ENCODE peak calls at places on chromosomes 1 and 21, in six cellular contexts. One of them, this sample, is unnamed.

GRCh38 chr1:50266509-50266908 is 156.7 kb downstream of the DMRTA2 start:
- DNase-seq in testis: no peak
- DNase-seq in GM12892: no peak
- DNase-seq in AG08395: no peak
- DNase-seq in HCEC 1CT: no peak
- DNase-seq in WERI-Rb-1: no peak
- DNase-seq in this sample: peak

GRCh38 chr1:226980565-226981385 is 40.7 kb downstream of the COQ8A start:
- DNase-seq in GM12892: no peak
- DNase-seq in WERI-Rb-1: no peak
- DNase-seq in AG08395: no peak
- DNase-seq in HCEC 1CT: no peak
- DNase-seq in testis: no peak
- DNase-seq in this sample: no peak

GRCh38 chr1:51642739-51643142 is 25.8 kb downstream of the OSBPL9 start:
- DNase-seq in WERI-Rb-1: no peak
- DNase-seq in testis: peak
- DNase-seq in HCEC 1CT: peak
- DNase-seq in GM12892: no peak
- DNase-seq in AG08395: peak
- DNase-seq in this sample: peak

GRCh38 chr1:117699953-117700352 is 94.1 kb downstream of the TENT5C start:
- DNase-seq in testis: no peak
- DNase-seq in WERI-Rb-1: no peak
- DNase-seq in AG08395: no peak
- DNase-seq in HCEC 1CT: no peak
- DNase-seq in GM12892: no peak
- DNase-seq in this sample: no peak

GRCh38 chr1:89936694-89937093 is 58.2 kb upstream of the ZNF326 start:
- DNase-seq in WERI-Rb-1: no peak
- DNase-seq in AG08395: no peak
- DNase-seq in testis: peak
- DNase-seq in GM12892: no peak
- DNase-seq in HCEC 1CT: no peak
- DNase-seq in this sample: no peak

GRCh38 chr21:25898671-25899070 is 163.9 kb downstream of the GABPA start:
- DNase-seq in HCEC 1CT: no peak
- DNase-seq in GM12892: no peak
- DNase-seq in WERI-Rb-1: no peak
- DNase-seq in testis: no peak
- DNase-seq in AG08395: no peak
- DNase-seq in this sample: no peak

GRCh38 chr1:212311836-212312497 is 26.8 kb downstream of the PPP2R5A start:
- DNase-seq in testis: no peak
- DNase-seq in WERI-Rb-1: no peak
- DNase-seq in HCEC 1CT: peak
- DNase-seq in GM12892: no peak
- DNase-seq in AG08395: no peak
- DNase-seq in this sample: no peak

GRCh38 chr1:118151312-118151937 is 33.6 kb downstream of the SPAG17 start:
- DNase-seq in GM12892: no peak
- DNase-seq in testis: peak
- DNase-seq in WERI-Rb-1: peak
- DNase-seq in AG08395: peak
- DNase-seq in HCEC 1CT: peak
- DNase-seq in this sample: peak

GRCh38 chr1:29973406-29973805 is 737.1 kb downstream of the PTPRU start:
- DNase-seq in testis: no peak
- DNase-seq in GM12892: no peak
- DNase-seq in HCEC 1CT: no peak
- DNase-seq in WERI-Rb-1: no peak
- DNase-seq in AG08395: no peak
- DNase-seq in this sample: no peak

GRCh38 chr1:54354899-54355298 is 51.3 kb downstream of the SSBP3 start:
- DNase-seq in GM12892: no peak
- DNase-seq in HCEC 1CT: no peak
- DNase-seq in testis: peak
- DNase-seq in AG08395: no peak
- DNase-seq in WERI-Rb-1: no peak
- DNase-seq in this sample: no peak

GRCh38 chr1:2174348-2175054 is 20.1 kb downstream of the FAAP20 start:
- DNase-seq in AG08395: peak
- DNase-seq in GM12892: peak
- DNase-seq in WERI-Rb-1: peak
- DNase-seq in testis: peak
- DNase-seq in HCEC 1CT: peak
- DNase-seq in this sample: peak

GRCh38 chr1:2190491-2190976 is 4.0 kb downstream of the FAAP20 start:
- DNase-seq in testis: no peak
- DNase-seq in HCEC 1CT: no peak
- DNase-seq in GM12892: no peak
- DNase-seq in AG08395: no peak
- DNase-seq in WERI-Rb-1: no peak
- DNase-seq in this sample: no peak

GRCh38 chr1:203340112-203340804 is 10.7 kb downstream of the FMOD start:
- DNase-seq in GM12892: peak
- DNase-seq in WERI-Rb-1: peak
- DNase-seq in AG08395: peak
- DNase-seq in testis: peak
- DNase-seq in HCEC 1CT: peak
- DNase-seq in this sample: peak

GRCh38 chr21:27796106-27796505 is 829.2 kb upstream of the ADAMTS5 start:
- DNase-seq in AG08395: peak
- DNase-seq in HCEC 1CT: no peak
- DNase-seq in testis: no peak
- DNase-seq in GM12892: no peak
- DNase-seq in WERI-Rb-1: no peak
- DNase-seq in this sample: no peak

GRCh38 chr1:235881930-235882700 is 15.4 kb upstream of the LYST start:
- DNase-seq in WERI-Rb-1: no peak
- DNase-seq in GM12892: no peak
- DNase-seq in testis: no peak
- DNase-seq in AG08395: no peak
- DNase-seq in HCEC 1CT: no peak
- DNase-seq in this sample: no peak

GRCh38 chr1:7732331-7732730 is 38.8 kb upstream of the VAMP3 start:
- DNase-seq in GM12892: no peak
- DNase-seq in WERI-Rb-1: no peak
- DNase-seq in AG08395: no peak
- DNase-seq in HCEC 1CT: no peak
- DNase-seq in testis: no peak
- DNase-seq in this sample: no peak

This sample was measured in MG63.